ENCODE peak calls at places on chromosomes 12 and 14, in six cellular contexts. D, T, H, J, R and U are unnamed samples. For H3K4me1, the result is how much of the 10 kb centered on the place peaks cover.

GRCh38 chr14:78933948-78934524 is 763.9 kb downstream of the NRXN3 start:
- DNase-seq in D (peak), T (peak), H (no peak), J (no peak), R (peak), U (no peak)

GRCh38 chr14:44803239-44803905 is 158.4 kb downstream of the KLHL28 start:
- DNase-seq in D (peak), T (peak), H (no peak), J (no peak), R (peak), U (no peak)

GRCh38 chr12:83256581-83256980 is 569.9 kb downstream of the TMTC2 start:
- DNase-seq in D (no peak), T (no peak), H (no peak), J (no peak), R (no peak), U (no peak)

GRCh38 chr12:98446716-98447115 is 68.7 kb upstream of the TMPO start:
- DNase-seq in D (no peak), T (no peak), H (no peak), J (no peak), R (peak), U (no peak)

GRCh38 chr12:112716099-112717093 is 75.2 kb upstream of the RPH3A start:
- DNase-seq in D (peak), T (peak), H (no peak), J (no peak), R (peak), U (no peak)

GRCh38 chr12:98513379-98514318 is 1.7 kb upstream of the TMPO start:
- DNase-seq in D (no peak), T (no peak), H (no peak), J (no peak), R (no peak), U (no peak)

GRCh38 chr12:21025656-21026055 is 105.3 kb upstream of the SLCO1B1 start:
- DNase-seq in D (no peak), T (no peak), H (no peak), J (no peak), R (no peak), U (no peak)

GRCh38 chr12:42270596-42270995 is 32.5 kb upstream of the YAF2 start:
- DNase-seq in D (no peak), T (peak), H (no peak), J (no peak), R (no peak), U (no peak)

GRCh38 chr14:72521968-72522741 is 371.7 kb downstream of the DPF3 start:
- DNase-seq in D (no peak), T (no peak), H (no peak), J (no peak), R (no peak), U (no peak)

GRCh38 chr12:52907092-52907810 is 2.4 kb upstream of the KRT8 start:
- DNase-seq in D (peak), T (peak), H (no peak), J (no peak), R (peak), U (peak)

GRCh38 chr14:72826039-72826438 is 67.9 kb downstream of the DPF3 start:
- DNase-seq in D (no peak), T (no peak), H (no peak), J (no peak), R (no peak), U (no peak)

GRCh38 chr12:51941011-51941561 is 10.4 kb upstream of the ACVR1B start:
- DNase-seq in D (peak), T (peak), H (no peak), J (no peak), R (no peak), U (no peak)

GRCh38 chr12:113048716-113049127 is 7.8 kb upstream of the DTX1 start:
- DNase-seq in D (peak), T (peak), H (peak), J (peak), R (peak), U (no peak)

GRCh38 chr12:30862486-30862885 is 64.1 kb upstream of the TSPAN11 start:
- DNase-seq in D (peak), T (no peak), H (no peak), J (no peak), R (no peak), U (peak)

GRCh38 chr14:89621009-89621421 is 204.0 kb upstream of the FOXN3 start:
- DNase-seq in D (no peak), T (peak), H (no peak), J (peak), R (no peak), U (no peak)

GRCh38 chr14:99512571-99513182 is 31.5 kb downstream of the CCNK start:
- DNase-seq in D (no peak), T (no peak), H (no peak), J (no peak), R (no peak), U (no peak)

GRCh38 chr14:99038401-99038800 is 233.6 kb downstream of the BCL11B start:
- DNase-seq in D (no peak), T (no peak), H (no peak), J (no peak), R (peak), U (no peak)

GRCh38 chr14:67572608-67573007 is 27.5 kb downstream of the PIGH start:
- DNase-seq in D (no peak), T (no peak), H (no peak), J (no peak), R (no peak), U (no peak)

GRCh38 chr12:89225808-89226368 is 126.4 kb downstream of the DUSP6 start:
- DNase-seq in D (no peak), T (peak), H (peak), J (no peak), R (peak), U (no peak)

GRCh38 chr12:64806593-64806992 is 17.9 kb upstream of the TBC1D30 start:
- DNase-seq in D (no peak), T (no peak), H (no peak), J (no peak), R (peak), U (no peak)

GRCh38 chr12:53476769-53477209 is 22.5 kb downstream of the MAP3K12 start:
- DNase-seq in D (peak), T (no peak), H (no peak), J (no peak), R (no peak), U (no peak)

GRCh38 chr14:96120392-96120791 is 81.2 kb downstream of the C14orf132 start:
- DNase-seq in D (no peak), T (no peak), H (no peak), J (no peak), R (no peak), U (no peak)

GRCh38 chr12:27604431-27604830 is 80.4 kb downstream of the PPFIBP1 start:
- DNase-seq in D (no peak), T (no peak), H (no peak), J (no peak), R (no peak), U (no peak)

GRCh38 chr14:100676089-100676685 is 50.5 kb upstream of the DLK1 start:
- DNase-seq in D (no peak), T (peak), H (no peak), J (no peak), R (no peak), U (no peak)

GRCh38 chr14:22517117-22517720 is 71.8 kb downstream of the DAD1 start:
- DNase-seq in D (no peak), T (no peak), H (no peak), J (no peak), R (no peak), U (no peak)

GRCh38 chr14:95547626-95548327 is 12.9 kb downstream of the GLRX5 start:
- DNase-seq in D (no peak), T (no peak), H (no peak), J (no peak), R (no peak), U (no peak)

GRCh38 chr12:124384299-124384894 is 89.5 kb downstream of the RFLNA start:
- DNase-seq in D (no peak), T (no peak), H (no peak), J (no peak), R (no peak), U (no peak)

GRCh38 chr14:94180655-94181271 is 6.6 kb downstream of the PPP4R4 start:
- DNase-seq in D (peak), T (peak), H (no peak), J (no peak), R (peak), U (no peak)

GRCh38 chr12:30794591-30795409 is 40.0 kb upstream of the CAPRIN2 start:
- DNase-seq in D (no peak), T (no peak), H (no peak), J (no peak), R (peak), U (no peak)

GRCh38 chr12:106427917-106428316 is 70.4 kb downstream of the POLR3B start:
- DNase-seq in D (no peak), T (no peak), H (no peak), J (no peak), R (no peak), U (no peak)

GRCh38 chr12:26701604-26702215 is 131.3 kb downstream of the ITPR2 start:
- DNase-seq in D (peak), T (peak), H (peak), J (no peak), R (peak), U (no peak)

GRCh38 chr12:4700621-4701026 is 19.6 kb upstream of the GALNT8 start:
- DNase-seq in D (peak), T (no peak), H (peak), J (no peak), R (no peak), U (peak)

GRCh38 chr14:73743431-73743931 is 29.3 kb upstream of the PNMA1 start:
- DNase-seq in D (no peak), T (no peak), H (no peak), J (peak), R (no peak), U (peak)

GRCh38 chr14:103676881-103677675 is 38.2 kb downstream of the XRCC3 start:
- DNase-seq in D (peak), T (no peak), H (no peak), J (no peak), R (no peak), U (no peak)

GRCh38 chr12:5094550-5094949 is 50.9 kb downstream of the KCNA5 start:
- DNase-seq in D (no peak), T (no peak), H (no peak), J (no peak), R (no peak), U (no peak)

GRCh38 chr12:52634266-52635056 is 16.1 kb upstream of the KRT73 start:
- DNase-seq in D (no peak), T (no peak), H (no peak), J (no peak), R (no peak), U (peak)

GRCh38 chr12:32400866-32401265 is 1.5 kb downstream of the FGD4 start:
- DNase-seq in D (no peak), T (peak), H (no peak), J (no peak), R (no peak), U (no peak)

GRCh38 chr14:20435454-20436362 is at the start of gene KLHL33:
- DNase-seq in D (no peak), T (no peak), H (no peak), J (no peak), R (no peak), U (no peak)

GRCh38 chr12:15705606-15706005 is 83.6 kb downstream of the EPS8 start:
- DNase-seq in D (no peak), T (no peak), H (no peak), J (no peak), R (no peak), U (no peak)

DNA sequence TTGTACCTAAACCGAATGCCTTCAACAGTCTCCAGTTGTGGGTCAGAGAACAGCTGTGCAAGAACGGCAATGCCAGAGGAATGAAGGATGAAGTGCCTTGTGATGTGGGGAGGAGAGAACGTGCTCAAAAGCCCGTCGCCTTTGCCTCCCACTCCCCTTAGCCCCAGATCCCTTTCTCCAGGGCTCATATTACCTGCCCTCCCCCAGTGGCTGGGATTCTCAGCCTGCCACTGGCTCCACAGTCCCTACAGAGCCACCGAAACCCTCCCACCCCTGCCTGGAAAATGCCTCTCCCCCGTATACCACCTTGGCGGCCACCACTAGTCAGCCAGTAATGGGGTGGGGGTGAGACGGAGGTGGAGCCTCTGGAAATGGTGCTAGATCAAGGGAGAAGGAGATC is 158.5 kb downstream of the ZFP36L1 start:
- DNase-seq in D (peak), T (no peak), H (no peak), J (peak), R (no peak), U (no peak)
- H3K4me1 ChIP-seq in D (half or more), T (under half), H (under half), J (under half), R (under half), U (half or more)

DNA sequence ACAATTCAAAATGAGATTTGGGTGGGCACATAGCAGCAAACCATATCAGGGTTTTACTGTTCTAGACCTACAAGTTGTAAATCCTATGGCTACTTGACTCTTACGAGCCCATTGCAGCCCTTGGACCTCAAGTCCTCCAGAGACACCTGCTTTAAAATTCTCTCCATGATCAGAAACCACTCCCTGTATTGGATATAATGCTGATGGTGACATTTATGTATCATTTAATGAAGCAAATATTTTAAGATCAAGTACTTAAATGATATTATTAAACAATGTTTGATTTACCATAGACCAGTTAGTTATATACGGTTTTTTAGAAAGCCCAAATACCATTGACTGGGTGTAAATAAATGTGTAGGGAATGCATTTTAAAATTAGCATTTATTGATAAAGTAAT is 24.2 kb downstream of the AMDHD1 start:
- DNase-seq in D (no peak), T (no peak), H (no peak), J (no peak), R (no peak), U (no peak)
- H3K4me3 ChIP-seq in D (no peak), T (no peak), H (no peak), J (no peak), R (no peak), U (no peak)

GRCh38 chr12:104490221-104490620 is 33.5 kb downstream of the CHST11 start:
- DNase-seq in D (no peak), T (no peak), H (no peak), J (no peak), R (no peak), U (no peak)

GRCh38 chr12:104486416-104486815 is 29.7 kb downstream of the CHST11 start:
- DNase-seq in D (no peak), T (no peak), H (no peak), J (no peak), R (no peak), U (no peak)

GRCh38 chr12:104490850-104491249 is 34.1 kb downstream of the CHST11 start:
- DNase-seq in D (no peak), T (no peak), H (no peak), J (no peak), R (no peak), U (no peak)

GRCh38 chr12:104486943-104487819 is 30.4 kb downstream of the CHST11 start:
- DNase-seq in D (no peak), T (no peak), H (no peak), J (no peak), R (no peak), U (no peak)

GRCh38 chr12:104488383-104488782 is 31.6 kb downstream of the CHST11 start:
- DNase-seq in D (no peak), T (no peak), H (no peak), J (no peak), R (no peak), U (no peak)
- H3K4me1 ChIP-seq in D (under half), T (under half), H (under half), J (under half), R (under half), U (under half)

GRCh38 chr12:2035421-2036080 is 17.2 kb upstream of the CACNA1C start:
- DNase-seq in D (no peak), T (no peak), H (no peak), J (no peak), R (no peak), U (no peak)
- H3K4me3 ChIP-seq in D (no peak), T (no peak), H (no peak), J (peak), R (peak), U (peak)

DNA sequence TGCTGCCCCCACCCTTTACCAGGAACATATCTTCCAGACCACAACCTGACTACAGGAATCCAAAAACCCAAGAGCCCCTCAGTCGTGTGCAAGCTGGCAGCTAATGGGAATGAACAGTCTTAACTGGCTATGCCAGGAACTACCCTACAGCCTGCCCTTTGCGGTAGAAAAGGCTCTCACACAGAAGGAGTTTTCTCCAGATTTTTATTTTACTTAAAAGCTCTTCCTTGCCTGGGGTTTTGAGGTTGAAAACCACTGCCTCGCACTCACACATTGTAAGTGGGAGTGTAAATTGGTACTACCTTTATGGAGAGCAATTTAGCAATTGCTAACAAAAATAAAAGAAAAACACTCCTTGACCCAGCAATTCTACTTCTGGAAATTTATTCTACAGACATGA is 28.2 kb downstream of the PITPNM2 start:
- DNase-seq in D (no peak), T (no peak), H (no peak), J (no peak), R (no peak), U (no peak)
- H3K4me1 ChIP-seq in D (under half), T (under half), H (under half), J (under half), R (half or more), U (half or more)

GRCh38 chr14:64704145-64704742 is at the start of gene PLEKHG3:
- DNase-seq in D (peak), T (peak), H (peak), J (no peak), R (peak), U (peak)

GRCh38 chr14:64700894-64701293 is 3.3 kb upstream of the PLEKHG3 start:
- DNase-seq in D (no peak), T (no peak), H (no peak), J (no peak), R (no peak), U (no peak)

GRCh38 chr14:64701660-64702059 is 2.6 kb upstream of the PLEKHG3 start:
- DNase-seq in D (no peak), T (no peak), H (no peak), J (no peak), R (no peak), U (no peak)

GRCh38 chr14:64703393-64704144 is 655 bp upstream of the PLEKHG3 start:
- DNase-seq in D (no peak), T (no peak), H (no peak), J (no peak), R (no peak), U (no peak)

GRCh38 chr14:64702493-64703392 is 1.5 kb upstream of the PLEKHG3 start:
- DNase-seq in D (peak), T (peak), H (no peak), J (no peak), R (no peak), U (no peak)
- H3K4me3 ChIP-seq in D (peak), T (peak), H (no peak), J (peak), R (no peak), U (peak)

GRCh38 chr12:102760322-102760721 is 156.7 kb downstream of the PAH start:
- DNase-seq in D (no peak), T (no peak), H (no peak), J (no peak), R (no peak), U (no peak)
- H3K4me1 ChIP-seq in D (under half), T (under half), H (under half), J (under half), R (under half), U (under half)

DNA sequence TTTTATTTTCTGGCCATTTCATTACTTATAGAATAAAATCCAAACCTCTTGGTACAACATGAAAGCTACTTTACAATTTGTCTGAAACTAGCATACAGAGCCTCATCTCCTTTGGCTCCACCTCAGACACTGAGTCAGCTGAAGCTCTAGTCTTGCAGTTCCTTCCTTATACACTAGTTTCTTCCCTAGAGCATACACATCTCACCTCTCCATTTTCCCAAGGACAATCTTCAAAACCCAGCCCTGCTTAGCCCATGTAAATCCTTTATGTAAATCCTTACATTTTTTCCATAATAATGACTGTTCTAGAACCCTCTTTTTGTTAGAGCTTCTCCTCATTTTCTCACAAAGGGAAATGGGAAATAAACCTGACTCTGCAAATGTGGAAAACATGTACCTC is 463.4 kb downstream of the SLC16A7 start:
- DNase-seq in D (no peak), T (no peak), H (no peak), J (no peak), R (no peak), U (no peak)
- H3K4me3 ChIP-seq in D (no peak), T (no peak), H (no peak), J (no peak), R (no peak), U (no peak)

DNA sequence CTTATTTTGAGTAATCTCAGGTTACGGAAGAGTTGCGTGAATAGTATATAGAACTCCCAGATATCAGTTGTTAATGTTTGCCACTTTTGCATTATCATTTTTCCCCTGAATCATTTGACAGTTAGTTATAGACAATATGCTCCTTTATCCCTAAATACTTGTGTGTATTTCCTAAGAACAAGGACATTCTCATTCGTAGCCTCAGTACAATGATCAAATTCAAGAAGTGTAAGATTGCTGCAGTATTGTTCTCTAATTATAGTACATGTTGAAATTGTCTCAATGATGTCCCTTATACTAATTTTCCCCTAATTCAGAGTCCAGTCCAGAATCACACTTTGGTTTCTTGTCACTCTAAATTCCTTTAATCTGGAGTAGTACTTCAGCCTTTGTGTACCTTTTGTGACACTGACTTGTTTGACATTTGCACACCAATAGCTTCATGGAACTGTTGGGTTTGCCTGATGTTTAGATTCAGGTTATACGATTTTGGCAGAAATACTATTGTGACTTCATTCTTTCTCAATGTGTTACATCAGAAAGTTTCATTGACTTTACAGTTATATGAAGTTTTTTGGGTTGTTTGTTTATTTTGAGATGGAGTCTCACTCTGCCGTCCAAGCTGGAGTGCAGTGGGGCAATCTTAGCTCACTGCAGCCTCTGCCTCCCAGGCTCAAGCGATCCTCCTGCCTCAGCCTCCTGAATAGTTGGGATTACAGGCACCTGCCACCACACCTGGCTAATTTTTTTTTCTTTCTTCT is 13.1 kb downstream of the DYNC1H1 start:
- DNase-seq in D (no peak), T (no peak), H (no peak), J (no peak), R (no peak), U (no peak)
- H3K4me1 ChIP-seq in D (under half), T (under half), H (under half), J (under half), R (half or more), U (half or more)